ENCODE peak calls at places on chromosomes 4 and X, in five cellular contexts. D is adrenal gland, K is prostate gland, H is stomach, P is upper lobe of left lung. A is an unnamed sample.

GRCh38 chr4:151048913-151049312 is 33.8 kb upstream of the LRBA start:
- DNase-seq in D (no peak), K (no peak), H (no peak), P (no peak), A (no peak)

GRCh38 chrX:24661292-24661691 is 14.1 kb upstream of the PCYT1B start:
- DNase-seq in D (no peak), K (no peak), H (no peak), P (no peak), A (no peak)

GRCh38 chr4:112172180-112172579 is 26.9 kb downstream of the FAM241A start:
- DNase-seq in D (no peak), K (no peak), H (no peak), P (no peak), A (no peak)

GRCh38 chr4:86845593-86845992 is 3.6 kb downstream of the SLC10A6 start:
- DNase-seq in D (peak), K (no peak), H (no peak), P (no peak), A (no peak)

GRCh38 chr4:184487503-184487902 is 13.2 kb upstream of the IRF2 start:
- DNase-seq in D (no peak), K (peak), H (no peak), P (no peak), A (no peak)

GRCh38 chrX:154430916-154431315 is 2.4 kb downstream of the ATP6AP1 start:
- DNase-seq in D (no peak), K (peak), H (no peak), P (no peak), A (no peak)

GRCh38 chr4:133711817-133712216 is 489.8 kb downstream of the PABPC4L start:
- DNase-seq in D (no peak), K (no peak), H (no peak), P (no peak), A (no peak)

GRCh38 chrX:12978205-12979010 is 3.5 kb downstream of the TMSB4X start:
- DNase-seq in D (peak), K (no peak), H (peak), P (no peak), A (no peak)

GRCh38 chr4:145316961-145317360 is 136.6 kb upstream of the OTUD4 start:
- DNase-seq in D (no peak), K (no peak), H (no peak), P (no peak), A (no peak)

GRCh38 chrX:53605004-53605403 is 81.5 kb downstream of the HUWE1 start:
- DNase-seq in D (no peak), K (no peak), H (no peak), P (no peak), A (no peak)

GRCh38 chr4:4842476-4843441 is 16.7 kb upstream of the MSX1 start:
- DNase-seq in D (no peak), K (no peak), H (no peak), P (no peak), A (no peak)

GRCh38 chr4:10688022-10688421 is 3.5 kb upstream of the CLNK start:
- DNase-seq in D (no peak), K (no peak), H (no peak), P (no peak), A (no peak)

GRCh38 chrX:129359269-129359668 is 164.0 kb downstream of the SMARCA1 start:
- DNase-seq in D (no peak), K (no peak), H (no peak), P (no peak), A (no peak)

GRCh38 chr4:189143255-189143654 is 797.4 kb upstream of the FRG1 start:
- DNase-seq in D (no peak), K (peak), H (no peak), P (no peak), A (peak)

GRCh38 chr4:118032691-118033090 is 1.6 kb upstream of the NDST3 start:
- DNase-seq in D (no peak), K (no peak), H (no peak), P (no peak), A (peak)

GRCh38 chr4:74042681-74043080 is 4.2 kb upstream of the CXCL3 start:
- DNase-seq in D (no peak), K (no peak), H (peak), P (no peak), A (no peak)

GRCh38 chr4:179196511-179196910 is 1754.3 kb upstream of the AGA start:
- DNase-seq in D (no peak), K (no peak), H (no peak), P (no peak), A (no peak)

GRCh38 chrX:13571136-13571535 is 1.7 kb downstream of the EGFL6 start:
- DNase-seq in D (no peak), K (no peak), H (no peak), P (no peak), A (no peak)

GRCh38 chr4:74325886-74326285 is 17.6 kb downstream of the EPGN start:
- DNase-seq in D (no peak), K (no peak), H (no peak), P (no peak), A (no peak)

GRCh38 chr4:55437356-55437796 is 41.6 kb downstream of the TMEM165 start:
- DNase-seq in D (peak), K (no peak), H (peak), P (no peak), A (no peak)

GRCh38 chr4:183256756-183257385 is 63.2 kb downstream of the CLDN22 start:
- DNase-seq in D (peak), K (no peak), H (peak), P (peak), A (peak)

GRCh38 chrX:56797966-56798711 is 69.1 kb downstream of the NBDY start:
- DNase-seq in D (peak), K (no peak), H (peak), P (no peak), A (no peak)

GRCh38 chr4:159606835-159607234 is 504.0 kb downstream of the RAPGEF2 start:
- DNase-seq in D (no peak), K (no peak), H (no peak), P (no peak), A (no peak)

GRCh38 chr4:76630748-76631147 is 195.7 kb downstream of the SHROOM3 start:
- DNase-seq in D (no peak), K (no peak), H (no peak), P (no peak), A (no peak)

GRCh38 chr4:22389240-22389871 is 126.5 kb downstream of the ADGRA3 start:
- DNase-seq in D (peak), K (peak), H (peak), P (no peak), A (peak)

GRCh38 chr4:72567821-72568620 is 1.0 kb downstream of the ADAMTS3 start:
- DNase-seq in D (peak), K (peak), H (peak), P (peak), A (peak)

GRCh38 chr4:71944956-71945355 is 86.8 kb upstream of the NPFFR2 start:
- DNase-seq in D (no peak), K (no peak), H (no peak), P (no peak), A (no peak)

GRCh38 chrX:134840370-134840769 is 150.4 kb upstream of the SMIM10 start:
- DNase-seq in D (no peak), K (no peak), H (no peak), P (no peak), A (no peak)

GRCh38 chr4:64250488-64250887 is 158.8 kb downstream of the TECRL start:
- DNase-seq in D (no peak), K (no peak), H (no peak), P (no peak), A (no peak)

GRCh38 chrX:137427813-137428212 is 138.1 kb upstream of the ZIC3 start:
- DNase-seq in D (no peak), K (no peak), H (no peak), P (no peak), A (no peak)

GRCh38 chr4:110636231-110636676 is 13.4 kb upstream of the PITX2 start:
- DNase-seq in D (no peak), K (no peak), H (no peak), P (no peak), A (peak)

GRCh38 chr4:2962614-2963184 is 507 bp downstream of the NOP14 start:
- DNase-seq in D (peak), K (no peak), H (peak), P (no peak), A (no peak)

GRCh38 chr4:37561196-37561802 is 124.9 kb downstream of the RELL1 start:
- DNase-seq in D (no peak), K (no peak), H (no peak), P (no peak), A (no peak)

GRCh38 chr4:7430965-7431695 is 3.6 kb downstream of the PSAPL1 start:
- DNase-seq in D (no peak), K (no peak), H (peak), P (no peak), A (no peak)

GRCh38 chrX:101617211-101618191 is at the start of gene ARMCX6:
- DNase-seq in D (peak), K (peak), H (peak), P (peak), A (peak)
- TF ChIP-seq POLR2A in D (peak), K (peak), H (no peak), P (no peak), A (peak)

GRCh38 chr4:163736876-163737275 is 242.4 kb downstream of the TMA16 start:
- DNase-seq in D (no peak), K (no peak), H (no peak), P (no peak), A (no peak)

DNA sequence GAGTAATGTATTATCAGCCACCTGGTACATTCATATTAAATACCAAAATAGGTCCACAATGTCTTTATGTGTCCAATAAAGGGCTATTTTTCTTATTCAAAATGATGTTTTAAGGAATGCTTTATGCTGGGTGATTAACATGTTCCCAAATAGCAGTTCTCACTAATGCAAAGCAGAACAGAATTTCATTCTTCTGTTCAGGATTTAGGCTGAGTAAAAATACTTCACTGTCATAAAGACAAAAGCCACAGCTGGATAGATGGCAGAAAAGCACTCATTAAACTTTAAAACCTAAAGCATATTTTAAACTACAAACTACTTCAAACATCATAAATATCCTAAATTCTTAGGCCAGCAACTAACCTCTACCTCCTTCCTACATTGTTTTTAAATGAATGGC is 244.0 kb downstream of the TMA16 start:
- DNase-seq in D (no peak), K (no peak), H (no peak), P (no peak), A (no peak)
- TF ChIP-seq POLR2A in D (no peak), K (no peak), H (no peak), P (no peak), A (no peak)

GRCh38 chr4:42656736-42656985 is 244 bp downstream of the ATP8A1 start:
- DNase-seq in D (no peak), K (no peak), H (no peak), P (no peak), A (no peak)
- TF ChIP-seq POLR2A in D (no peak), K (no peak), H (no peak), P (peak), A (no peak)

GRCh38 chr4:138243369-138243768 is 1.2 kb upstream of the SLC7A11 start:
- DNase-seq in D (no peak), K (no peak), H (no peak), P (no peak), A (no peak)

GRCh38 chr4:138241281-138242075 is 671 bp downstream of the SLC7A11 start:
- DNase-seq in D (no peak), K (no peak), H (no peak), P (no peak), A (no peak)

GRCh38 chr4:138242830-138243149 is 641 bp upstream of the SLC7A11 start:
- DNase-seq in D (no peak), K (no peak), H (no peak), P (no peak), A (no peak)

GRCh38 chr4:138239496-138239895 is 2.7 kb downstream of the SLC7A11 start:
- DNase-seq in D (no peak), K (no peak), H (no peak), P (no peak), A (no peak)

GRCh38 chr4:138242076-138242829 is at the start of gene SLC7A11:
- DNase-seq in D (peak), K (peak), H (peak), P (no peak), A (no peak)
- TF ChIP-seq POLR2A in D (no peak), K (no peak), H (peak), P (no peak), A (peak)

A was measured in H54.